ENCODE peak calls at places on chromosome 11, in ten cellular contexts. I, M, C, E, O, X, S, B, V and T are unnamed samples.

GRCh38 chr11:77107950-77108349 is 5.3 kb downstream of the OMP start:
- DNase-seq in I (no peak), M (peak; percentile 86), C (peak; percentile 65), E (peak; percentile 43), O (no peak), X (peak; percentile 82), S (peak; percentile 73), B (no peak), V (peak; percentile 95), T (peak; percentile 83)

GRCh38 chr11:46327829-46328228 is 19.4 kb upstream of the DGKZ start:
- DNase-seq in I (no peak), M (no peak), C (no peak), E (no peak), O (no peak), X (no peak), S (no peak), B (no peak), V (no peak), T (no peak)

GRCh38 chr11:123357353-123357989 is 72.6 kb upstream of the GRAMD1B start:
- DNase-seq in I (no peak), M (no peak), C (no peak), E (no peak), O (peak; percentile 11), X (no peak), S (no peak), B (no peak), V (no peak), T (no peak)

GRCh38 chr11:818396-819128 is at the start of gene PNPLA2:
- DNase-seq in I (no peak), M (peak; percentile 73), C (peak; percentile 61), E (no peak), O (peak; percentile 51), X (peak; percentile 78), S (peak; percentile 83), B (peak; percentile 69), V (no peak), T (peak; percentile 69)

GRCh38 chr11:10305262-10305963 is 540 bp downstream of the ADM start:
- DNase-seq in I (peak; percentile 51), M (peak; percentile 60), C (peak; percentile 44), E (no peak), O (peak; percentile 51), X (peak; percentile 38), S (peak; percentile 75), B (peak; percentile 74), V (peak; percentile 9), T (peak; percentile 51)

GRCh38 chr11:71145988-71146824 is 106.2 kb downstream of the SHANK2 start:
- DNase-seq in I (no peak), M (no peak), C (no peak), E (no peak), O (no peak), X (no peak), S (peak; percentile 50), B (no peak), V (no peak), T (no peak)

GRCh38 chr11:93591247-93591898 is 48.2 kb upstream of the SMCO4 start:
- DNase-seq in I (no peak), M (no peak), C (no peak), E (no peak), O (no peak), X (no peak), S (no peak), B (no peak), V (peak; percentile 46), T (no peak)

GRCh38 chr11:47383106-47383505 is 4.8 kb upstream of the SPI1 start:
- DNase-seq in I (no peak), M (no peak), C (no peak), E (no peak), O (no peak), X (no peak), S (peak; percentile 66), B (no peak), V (no peak), T (no peak)

GRCh38 chr11:120375076-120375475 is 38.9 kb downstream of the ARHGEF12 start:
- DNase-seq in I (no peak), M (no peak), C (no peak), E (no peak), O (no peak), X (no peak), S (no peak), B (no peak), V (peak; percentile 59), T (no peak)

GRCh38 chr11:76810151-76810853 is 27.1 kb downstream of the TSKU start:
- DNase-seq in I (peak; percentile 46), M (peak; percentile 75), C (no peak), E (no peak), O (no peak), X (peak; percentile 57), S (no peak), B (no peak), V (no peak), T (no peak)

GRCh38 chr11:69157156-69157821 is 1.6 kb downstream of the SMIM38 start:
- DNase-seq in I (peak; percentile 96), M (no peak), C (peak; percentile 36), E (no peak), O (peak; percentile 27), X (peak; percentile 52), S (peak; percentile 70), B (peak; percentile 77), V (peak; percentile 77), T (no peak)

GRCh38 chr11:111352935-111353695 is 26.0 kb downstream of the POU2AF1 start:
- DNase-seq in I (no peak), M (peak; percentile 71), C (peak; percentile 47), E (no peak), O (no peak), X (peak; percentile 78), S (no peak), B (no peak), V (no peak), T (no peak)

DNA sequence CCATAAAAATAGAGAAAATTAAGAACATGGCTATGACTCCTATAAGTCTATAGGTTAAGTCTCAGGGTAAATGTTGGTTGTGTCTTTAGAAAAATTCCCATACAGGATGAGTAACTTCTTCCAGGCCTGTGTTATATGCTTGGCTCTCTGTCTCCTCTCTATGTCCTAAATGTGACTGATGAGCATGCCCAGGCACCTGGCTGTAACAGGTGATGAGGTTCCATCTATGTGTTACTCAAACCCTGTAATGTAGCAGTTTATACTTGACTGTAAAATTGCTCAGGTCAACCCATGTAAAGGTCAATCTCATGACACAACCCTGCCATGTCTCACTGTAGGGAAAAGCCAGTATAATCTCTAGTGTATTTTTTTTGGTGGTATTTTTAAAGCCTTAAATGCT is 69.5 kb downstream of the PARVA start:
- DNase-seq in I (no peak), M (no peak), C (no peak), E (no peak), O (no peak), X (no peak), S (no peak), B (no peak), V (no peak), T (no peak)
- H3K4me1 ChIP-seq in I (peaks cover 14% of the 10 kb centered on the region), M (no peaks in the 10 kb centered on the region), C (peaks cover 4% of the 10 kb centered on the region), E (peaks cover 12% of the 10 kb centered on the region), O (no peaks in the 10 kb centered on the region), X (peaks cover 14% of the 10 kb centered on the region), S (no peaks in the 10 kb centered on the region), B (no peaks in the 10 kb centered on the region), V (peaks cover 14% of the 10 kb centered on the region), T (no peaks in the 10 kb centered on the region)

GRCh38 chr11:107384136-107384535 is 73.5 kb downstream of the CWF19L2 start:
- DNase-seq in I (no peak), M (no peak), C (no peak), E (no peak), O (no peak), X (no peak), S (no peak), B (no peak), V (no peak), T (no peak)
- TF ChIP-seq CTCF in I (no peak), M (no peak), C (no peak), E (no peak), O (no peak), X (no peak), S (no peak), B (no peak), V (no peak), T (no peak)

GRCh38 chr11:67031791-67032561 is 9.0 kb downstream of the SYT12 start:
- DNase-seq in I (no peak), M (no peak), C (no peak), E (no peak), O (no peak), X (no peak), S (no peak), B (no peak), V (peak; percentile 80), T (no peak)

GRCh38 chr11:67032830-67033555 is 10.1 kb downstream of the SYT12 start:
- DNase-seq in I (no peak), M (no peak), C (peak; percentile 69), E (peak; percentile 60), O (no peak), X (no peak), S (no peak), B (no peak), V (peak; percentile 94), T (no peak)

GRCh38 chr11:67030976-67031375 is 8.0 kb downstream of the SYT12 start:
- DNase-seq in I (no peak), M (no peak), C (no peak), E (no peak), O (no peak), X (no peak), S (no peak), B (no peak), V (no peak), T (no peak)

GRCh38 chr11:67033661-67034166 is 10.8 kb downstream of the SYT12 start:
- DNase-seq in I (no peak), M (no peak), C (peak; percentile 69), E (no peak), O (no peak), X (no peak), S (no peak), B (no peak), V (peak; percentile 99), T (no peak)

GRCh38 chr11:67034350-67034749 is 11.4 kb downstream of the SYT12 start:
- DNase-seq in I (no peak), M (no peak), C (no peak), E (no peak), O (no peak), X (no peak), S (no peak), B (no peak), V (no peak), T (no peak)
- H3K4me3 ChIP-seq in I (no peak overlapping the region), M (no peak overlapping the region), C (no peak overlapping the region), E (no peak overlapping the region), O (no peak overlapping the region), X (no peak overlapping the region), S (no peak overlapping the region), B (no peak overlapping the region), V (no peak overlapping the region), T (no peak overlapping the region)

DNA sequence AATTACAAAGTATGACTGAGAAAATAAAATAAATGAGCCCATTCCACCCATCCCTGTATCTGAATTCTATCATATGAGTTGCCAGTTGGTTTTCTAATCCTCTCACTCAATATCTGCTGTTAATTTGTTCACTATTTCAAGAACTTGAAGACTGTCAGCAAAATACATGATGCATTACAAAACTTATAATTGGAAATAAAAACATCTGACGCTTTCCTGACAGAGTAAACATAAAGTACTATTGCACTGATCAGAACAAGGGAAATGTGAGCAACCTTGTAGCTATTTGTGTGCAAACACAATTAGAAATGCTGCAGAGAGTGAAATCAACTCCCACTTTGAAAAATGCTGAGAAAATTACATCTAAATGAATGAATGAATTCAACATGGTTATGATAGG is 97.1 kb downstream of the MPPED2 start:
- DNase-seq in I (no peak), M (no peak), C (no peak), E (no peak), O (no peak), X (no peak), S (no peak), B (no peak), V (no peak), T (no peak)
- H3K4me1 ChIP-seq in I (no peaks in the 10 kb centered on the region), M (peaks cover 9% of the 10 kb centered on the region), C (peaks cover 8% of the 10 kb centered on the region), E (no peaks in the 10 kb centered on the region), O (peaks cover 19% of the 10 kb centered on the region), X (peaks cover 21% of the 10 kb centered on the region), S (peaks cover 13% of the 10 kb centered on the region), B (peaks cover 7% of the 10 kb centered on the region), V (peaks cover 2% of the 10 kb centered on the region), T (peaks cover 15% of the 10 kb centered on the region)